ENCODE peak calls at places on chromosomes 7 and 10, in six cellular contexts. Z is fibroblast of the aortic adventitia, H is astrocyte of the cerebellum, A is epithelial cell of esophagus, F is OCI-LY7, J is adrenal gland. U is an unnamed sample.

GRCh38 chr7:105014725-105015630 is 973 bp downstream of the KMT2E start:
- DNase-seq in Z (peak), H (no peak), F (peak), A (peak), J (peak), U (peak)

GRCh38 chr7:134532155-134533089 is 5.1 kb downstream of the AKR1B10 start:
- DNase-seq in F (no peak), J (no peak), Z (no peak), H (no peak), A (peak), U (no peak)

GRCh38 chr10:115056186-115056585 is 37.0 kb upstream of the ATRNL1 start:
- DNase-seq in J (no peak), H (no peak), F (no peak), A (no peak), Z (no peak), U (no peak)

GRCh38 chr10:70849582-70850016 is 33.9 kb downstream of the SGPL1 start:
- DNase-seq in F (no peak), H (peak), Z (peak), A (peak), J (no peak), U (peak)

GRCh38 chr10:124450010-124450782 is at the start of gene NKX1-2:
- DNase-seq in A (no peak), F (no peak), J (no peak), H (no peak), Z (no peak), U (no peak)

GRCh38 chr7:2193575-2194305 is 39.0 kb downstream of the MAD1L1 start:
- DNase-seq in J (no peak), F (no peak), H (no peak), A (no peak), Z (no peak), U (no peak)

GRCh38 chr7:132934017-132934416 is 147.9 kb downstream of the CHCHD3 start:
- DNase-seq in J (no peak), Z (no peak), H (no peak), F (no peak), A (no peak), U (no peak)

GRCh38 chr10:87925570-87925969 is 62.1 kb downstream of the PTEN start:
- DNase-seq in H (peak), Z (no peak), J (no peak), A (peak), F (no peak), U (no peak)

GRCh38 chr10:73647211-73647874 is 6.1 kb upstream of the MYOZ1 start:
- DNase-seq in J (no peak), H (no peak), A (peak), Z (no peak), F (no peak), U (peak)

GRCh38 chr10:7107287-7107686 is 303.5 kb downstream of the SFMBT2 start:
- DNase-seq in Z (peak), J (no peak), A (peak), H (no peak), F (no peak), U (peak)

GRCh38 chr10:1944487-1944886 is 207.2 kb upstream of the ADARB2 start:
- DNase-seq in F (no peak), J (no peak), Z (no peak), A (no peak), H (no peak), U (no peak)

GRCh38 chr7:17206354-17206905 is 92.0 kb upstream of the AHR start:
- DNase-seq in A (peak), Z (no peak), J (no peak), F (no peak), H (no peak), U (peak)

GRCh38 chr7:71752171-71752935 is 620.4 kb downstream of the GALNT17 start:
- DNase-seq in H (no peak), F (no peak), A (peak), Z (no peak), J (peak), U (peak)

GRCh38 chr10:67657775-67658174 is 38.2 kb downstream of the CTNNA3 start:
- DNase-seq in F (no peak), A (no peak), Z (no peak), H (no peak), J (no peak), U (no peak)
- TF ChIP-seq CTCF in F (peak), A (no peak), Z (no peak), H (no peak), J (no peak), U (no peak)

DNA sequence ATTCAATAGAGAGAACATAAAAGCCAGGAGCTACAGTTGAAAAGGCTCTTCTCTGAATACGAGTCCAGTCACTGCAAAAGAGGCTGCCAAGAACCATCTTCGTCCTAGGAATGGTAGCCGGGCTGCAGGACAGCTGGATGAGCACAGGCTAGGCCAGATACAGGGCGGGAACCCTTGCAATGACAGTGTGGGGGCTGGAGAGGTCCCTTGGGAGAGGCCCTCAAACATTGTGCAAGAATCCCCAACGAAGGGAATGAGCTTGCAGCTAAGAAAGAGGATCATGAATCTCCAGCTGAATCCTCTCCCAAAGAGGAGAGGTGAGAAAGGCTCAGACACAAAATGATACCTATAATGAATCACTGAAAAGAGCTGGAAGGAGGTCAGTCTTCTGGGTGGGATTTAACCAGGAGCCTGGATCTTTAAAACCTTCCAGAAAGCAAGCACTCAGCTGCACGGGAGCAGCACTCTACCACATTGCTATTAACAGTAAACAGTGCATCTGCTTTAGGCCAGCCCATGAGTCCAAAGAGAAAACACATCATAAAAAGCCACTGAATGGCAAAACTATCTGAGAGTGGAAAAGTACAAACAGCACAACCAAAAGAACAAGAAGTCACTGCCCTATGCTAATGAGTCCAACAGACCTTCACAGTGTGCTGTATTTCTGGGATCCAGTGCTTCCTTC is 287.9 kb downstream of the TNS3 start:
- DNase-seq in J (no peak), Z (peak), H (no peak), A (no peak), F (no peak), U (peak)
- H3K4me3 ChIP-seq in J (no peak), Z (no peak), H (no peak), A (no peak), F (no peak), U (no peak)

DNA sequence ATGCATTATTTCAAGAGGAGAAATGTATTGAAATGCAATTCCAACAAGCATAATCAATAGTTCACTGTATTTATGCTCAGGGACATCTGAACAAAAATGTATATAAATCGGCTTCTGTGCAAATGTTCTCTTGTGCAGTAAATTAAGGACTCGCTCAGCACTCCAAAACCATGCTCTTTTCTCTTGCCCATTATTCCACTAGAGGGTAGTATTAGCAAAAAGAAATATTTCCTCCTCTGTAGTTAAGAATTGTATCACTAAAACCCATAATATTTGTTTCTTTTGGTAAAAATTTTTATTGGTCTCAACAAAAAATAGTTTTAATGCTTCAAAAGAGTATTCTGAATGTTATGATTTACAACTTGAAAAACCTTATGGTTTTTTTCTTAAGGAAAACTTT is 803.1 kb downstream of the PCDH15 start:
- DNase-seq in A (peak), J (no peak), F (no peak), H (no peak), Z (no peak), U (no peak)
- TF ChIP-seq CTCF in A (peak), J (peak), F (peak), H (peak), Z (no peak), U (no peak)

DNA sequence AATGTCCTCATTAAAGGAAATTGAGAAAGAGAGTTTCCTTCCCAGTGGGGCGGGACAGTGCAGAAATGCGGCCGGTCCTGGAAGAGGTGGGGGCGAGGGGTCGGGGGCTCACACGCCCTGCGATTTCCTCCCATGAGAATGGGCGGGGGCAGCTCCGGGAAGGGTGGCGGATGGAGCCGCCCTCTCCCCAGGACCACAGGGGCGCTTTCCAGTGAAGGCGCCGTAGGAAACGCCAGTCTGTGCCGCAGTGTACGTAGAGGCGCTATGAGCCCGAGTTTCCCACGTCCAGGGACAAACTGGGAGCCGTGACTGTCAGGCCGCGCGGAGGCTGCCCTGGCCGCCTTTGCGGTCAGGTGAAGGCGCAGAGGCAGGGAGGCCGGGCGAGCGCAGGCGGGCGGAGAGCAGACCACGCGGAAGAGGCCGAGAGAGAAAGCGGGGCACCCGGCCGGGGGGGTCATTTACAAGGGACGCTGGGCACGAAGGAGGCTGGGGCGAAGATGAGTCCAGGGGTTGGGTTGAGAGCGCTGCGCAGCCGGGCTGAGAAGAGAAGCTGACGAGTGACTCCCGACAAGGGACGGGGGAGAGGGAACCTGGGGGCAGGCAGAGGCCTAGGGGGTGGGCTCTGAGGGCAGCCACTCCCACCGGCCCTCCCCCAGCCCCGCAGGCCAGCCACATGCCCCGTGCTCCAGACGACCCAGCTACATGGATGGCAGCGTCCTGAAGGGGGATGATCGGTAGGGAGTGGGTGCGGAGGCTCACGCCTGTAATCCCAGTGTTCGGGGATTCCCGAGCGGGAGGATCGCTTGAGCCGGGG is 45.0 kb downstream of the ALOX5 start:
- DNase-seq in A (peak), Z (peak), F (no peak), J (peak), H (no peak), U (peak)
- H3K4me3 ChIP-seq in A (peak), Z (peak), F (peak), J (no peak), H (peak), U (peak)

GRCh38 chr7:21500117-21500516 is 42.7 kb upstream of the DNAH11 start:
- DNase-seq in Z (no peak), H (no peak), A (no peak), F (no peak), J (no peak), U (no peak)

DNA sequence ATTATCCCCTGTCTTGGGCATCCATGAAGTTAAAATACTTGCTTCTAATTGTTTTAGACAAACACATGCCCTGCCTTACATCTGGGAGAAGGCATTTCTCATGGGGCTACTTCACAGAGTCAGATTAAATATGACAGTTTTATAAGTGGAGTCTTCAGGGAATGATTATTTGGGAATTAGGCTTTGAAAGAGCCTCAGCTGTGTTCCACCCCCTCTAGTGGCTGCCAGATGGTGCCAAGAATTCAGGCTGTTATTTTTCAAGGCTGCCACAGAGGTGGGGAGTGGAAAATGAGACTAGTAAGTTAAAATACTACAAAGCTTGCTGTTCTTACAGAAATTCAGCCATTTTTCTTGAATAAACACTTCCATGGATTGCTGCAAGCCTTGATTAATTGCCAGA is 45.8 kb upstream of the DNAH11 start:
- DNase-seq in J (no peak), F (peak), Z (no peak), H (no peak), A (peak), U (peak)
- TF ChIP-seq CTCF in J (peak), F (peak), Z (no peak), H (peak), A (peak), U (peak)

GRCh38 chr10:97849491-97850402 is at the start of gene GOLGA7B:
- DNase-seq in A (peak), F (peak), J (peak), H (no peak), Z (no peak), U (peak)

GRCh38 chr10:97849101-97849490 is 547 bp upstream of the GOLGA7B start:
- DNase-seq in H (no peak), J (no peak), A (peak), F (peak), Z (no peak), U (no peak)

GRCh38 chr10:97852277-97852676 is 2.6 kb downstream of the GOLGA7B start:
- DNase-seq in Z (no peak), J (peak), A (peak), H (no peak), F (no peak), U (no peak)

GRCh38 chr10:97851341-97852001 is 1.8 kb downstream of the GOLGA7B start:
- DNase-seq in A (peak), F (peak), J (no peak), H (no peak), Z (no peak), U (no peak)

DNA sequence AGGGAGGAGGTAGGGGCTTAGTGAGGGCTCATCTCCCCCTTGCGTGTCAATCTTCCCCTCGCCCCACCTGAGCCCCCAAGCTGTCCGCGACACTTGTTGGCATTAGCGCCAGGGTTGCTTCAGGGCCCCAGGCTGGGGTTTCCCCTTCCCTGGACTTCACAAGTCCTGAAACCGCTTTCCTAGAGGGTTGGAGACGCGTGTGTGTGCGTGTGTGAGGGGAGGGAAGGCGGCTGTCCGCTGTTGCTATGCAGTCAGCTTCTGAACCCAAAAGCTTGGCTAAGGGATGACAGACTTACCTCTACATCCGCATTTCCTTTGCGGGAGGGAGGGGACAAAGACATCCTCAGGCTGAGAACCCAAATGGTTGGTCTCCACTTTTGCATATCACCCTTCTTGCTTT is 803 bp downstream of the GOLGA7B start:
- DNase-seq in J (no peak), H (no peak), Z (no peak), F (no peak), A (no peak), U (no peak)
- H3K4me3 ChIP-seq in J (no peak), H (no peak), Z (no peak), F (no peak), A (no peak), U (no peak)

GRCh38 chr10:34156781-34157425 is 658.2 kb downstream of the PARD3 start:
- DNase-seq in Z (peak), A (peak), H (no peak), J (no peak), F (no peak), U (peak)
- TF ChIP-seq CTCF in Z (peak), A (peak), H (no peak), J (peak), F (no peak), U (peak)

GRCh38 chr7:154412105-154412504 is 359.9 kb downstream of the DPP6 start:
- DNase-seq in Z (no peak), F (no peak), A (no peak), H (no peak), J (no peak), U (no peak)
- H3K4me3 ChIP-seq in Z (no peak), F (no peak), A (no peak), H (no peak), J (no peak), U (no peak)